ENCODE peak calls at places on chromosomes 11 and 22, in four cellular contexts. X is IMR-90, D is H9, T is H1. P is an unnamed sample.

GRCh38 chr22:24183321-24184031 is 2.2 kb downstream of the SUSD2 start:
- DNase-seq in X (no peak), D (no peak), T (no peak), P (no peak)

GRCh38 chr22:42185915-42186439 is 55.4 kb upstream of the CYP2D6 start:
- DNase-seq in X (no peak), D (no peak), T (no peak), P (no peak)

GRCh38 chr11:63933459-63933858 is 5.3 kb upstream of the NAA40 start:
- DNase-seq in X (no peak), D (no peak), T (no peak), P (no peak)

GRCh38 chr11:14232652-14233051 is 126.3 kb downstream of the RRAS2 start:
- DNase-seq in X (no peak), D (peak; percentile 67), T (peak; percentile 68), P (peak; percentile 49)

GRCh38 chr11:134331565-134332188 is at the start of gene GLB1L2:
- DNase-seq in X (no peak), D (peak; percentile 92), T (peak; percentile 86), P (peak; percentile 79)

GRCh38 chr11:110133182-110133581 is 40.0 kb downstream of the ZC3H12C start:
- DNase-seq in X (no peak), D (no peak), T (no peak), P (no peak)

GRCh38 chr22:30675436-30675835 is 7.8 kb upstream of the DUSP18 start:
- DNase-seq in X (no peak), D (no peak), T (no peak), P (no peak)

GRCh38 chr11:16809901-16810668 is 71.6 kb downstream of the C11orf58 start:
- DNase-seq in X (peak; percentile 33), D (no peak), T (no peak), P (no peak)

GRCh38 chr22:41782316-41782715 is 18.2 kb upstream of the CCDC134 start:
- DNase-seq in X (no peak), D (no peak), T (no peak), P (no peak)

GRCh38 chr11:64150481-64151239 is 15.3 kb downstream of the MACROD1 start:
- DNase-seq in X (no peak), D (no peak), T (no peak), P (no peak)

GRCh38 chr22:19483481-19484244 is 3.9 kb downstream of the CDC45 start:
- DNase-seq in X (peak; percentile 81), D (no peak), T (no peak), P (no peak)

GRCh38 chr22:20389288-20389687 is 4.7 kb upstream of the ZNF74 start:
- DNase-seq in X (no peak), D (peak; percentile 4), T (no peak), P (no peak)

GRCh38 chr11:1390603-1391164 is 950 bp downstream of the BRSK2 start:
- DNase-seq in X (peak; percentile 5), D (peak; percentile 60), T (peak; percentile 73), P (peak; percentile 41)

GRCh38 chr11:19196458-19196857 is 5.3 kb downstream of the CSRP3 start:
- DNase-seq in X (no peak), D (no peak), T (no peak), P (no peak)

GRCh38 chr11:1825039-1825740 is 9.6 kb upstream of the SYT8 start:
- DNase-seq in X (no peak), D (peak; percentile 94), T (peak; percentile 91), P (peak; percentile 93)

GRCh38 chr11:14357843-14358728 is 897 bp downstream of the RRAS2 start:
- DNase-seq in X (peak; percentile 54), D (peak; percentile 72), T (peak; percentile 78), P (peak; percentile 94)

GRCh38 chr11:33266418-33267215 is 9.4 kb downstream of the HIPK3 start:
- DNase-seq in X (peak; percentile 58), D (no peak), T (no peak), P (peak; percentile 75)

GRCh38 chr11:371716-372590 is 2.7 kb downstream of the B4GALNT4 start:
- DNase-seq in X (no peak), D (no peak), T (no peak), P (no peak)

GRCh38 chr11:8531312-8531711 is 62.7 kb downstream of the STK33 start:
- DNase-seq in X (no peak), D (no peak), T (no peak), P (no peak)

DNA sequence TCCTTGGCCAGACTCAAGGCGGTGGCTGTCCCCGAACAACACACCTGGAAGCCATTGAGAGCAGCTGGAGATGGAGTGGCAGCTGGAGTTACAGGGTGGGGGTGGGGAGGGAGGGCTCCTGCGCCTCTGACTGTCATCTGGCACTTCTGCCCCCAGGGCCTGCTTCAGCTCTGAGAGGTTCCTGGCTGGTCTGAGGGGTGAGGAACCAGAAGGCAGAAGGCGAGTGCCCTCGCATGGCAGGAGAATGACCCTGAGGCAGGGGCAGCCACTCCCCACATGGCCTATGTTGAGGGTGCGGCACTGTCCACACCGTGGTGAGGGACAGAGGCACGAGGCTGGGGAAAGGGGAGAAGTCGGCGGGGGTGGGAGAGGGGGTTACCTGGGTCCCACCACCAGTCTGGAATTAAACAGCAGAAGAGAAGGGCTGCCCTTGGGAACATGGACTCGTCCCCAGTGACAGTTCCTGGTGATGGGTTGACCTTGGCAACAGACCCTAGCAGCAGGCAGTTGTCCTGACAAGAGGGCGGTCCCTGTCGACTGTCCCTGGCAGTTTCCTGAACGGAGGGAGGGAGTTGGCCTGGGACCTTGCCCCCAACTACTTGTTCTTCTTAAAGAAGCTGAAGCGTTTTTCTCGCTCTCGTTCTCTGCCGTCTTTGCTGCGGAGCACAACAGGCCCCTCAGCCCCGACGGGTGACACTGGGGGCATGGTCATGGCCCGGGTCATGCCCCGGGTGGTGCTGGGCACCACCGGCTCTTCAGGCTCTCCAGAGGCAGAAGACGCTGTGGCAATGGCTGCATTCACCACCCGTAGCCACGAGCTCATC is 7.8 kb upstream of the RBM4B start:
- DNase-seq in X (no peak), D (no peak), T (no peak), P (no peak)
- H4K5ac ChIP-seq in X (no peak overlapping the region), D (no peak overlapping the region), T (no peak overlapping the region), P (no peak overlapping the region)

DNA sequence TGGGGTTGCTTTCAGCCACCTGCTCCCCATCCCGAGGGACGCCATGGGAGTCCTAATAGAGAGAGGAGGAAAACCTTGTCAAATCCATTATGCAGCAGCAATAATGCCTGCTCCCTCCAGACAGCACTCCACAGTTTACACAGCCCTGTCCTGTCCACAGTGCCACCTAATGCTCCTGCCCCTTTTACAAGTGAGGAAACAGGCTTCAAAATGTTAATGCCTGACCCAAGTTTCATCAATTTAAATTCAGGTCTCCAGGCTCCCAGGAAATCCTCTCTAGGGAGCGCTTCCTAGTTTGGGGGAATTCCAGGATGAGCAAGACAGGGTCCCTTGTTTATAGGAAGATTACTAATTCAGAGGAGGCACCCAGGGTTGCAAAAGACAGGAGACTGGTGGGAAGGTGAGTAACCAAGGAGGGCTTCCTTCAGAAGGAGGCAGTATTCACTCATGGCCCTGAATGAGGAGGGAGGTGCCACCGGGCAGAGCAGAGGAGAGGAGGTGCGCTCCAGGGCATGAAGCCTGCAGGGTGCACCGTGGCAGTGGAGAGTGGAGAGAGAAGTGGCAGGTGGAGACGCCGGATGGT is 1.5 kb downstream of the TMEM132A start:
- DNase-seq in X (peak; percentile 89), D (no peak), T (no peak), P (no peak)
- H3K4me1 ChIP-seq in X (peaks cover 14% of the 10 kb centered on the region), D (peaks cover 2% of the 10 kb centered on the region), T (peaks cover 14% of the 10 kb centered on the region), P (peaks cover 3% of the 10 kb centered on the region)

GRCh38 chr11:69287968-69288882 is 5.7 kb upstream of the MYEOV start:
- DNase-seq in X (no peak), D (no peak), T (no peak), P (no peak)
- H4K5ac ChIP-seq in X (no peak overlapping the region), D (no peak overlapping the region), T (no peak overlapping the region), P (no peak overlapping the region)

GRCh38 chr11:65384301-65384889 is 1.9 kb upstream of the SLC25A45 start:
- DNase-seq in X (peak; percentile 56), D (no peak), T (no peak), P (no peak)
- H3K4me1 ChIP-seq in X (peaks cover 33% of the 10 kb centered on the region), D (peaks cover 2% of the 10 kb centered on the region), T (peaks cover 12% of the 10 kb centered on the region), P (peaks cover 5% of the 10 kb centered on the region)

P was measured in mesendoderm.